ENCODE peak calls at places on chromosomes 6 and 20, in nine cellular contexts. T is PC-9, O is endodermal cell, Q is mucosa of descending colon, G is tibial nerve, M is thyroid gland, W is left ventricle myocardium inferior, L is A673, V is IMR-90. F is an unnamed sample. For H3K9me3, the result is how much of the 10 kb centered on the place peaks cover.

GRCh38 chr6:165641672-165642156 is 21.3 kb downstream of the PDE10A start:
- DNase-seq in T (no peak), O (no peak), Q (no peak), G (no peak), M (no peak), W (no peak), L (no peak), V (no peak), F (no peak)

GRCh38 chr6:169140986-169141495 is 112.6 kb downstream of the THBS2 start:
- DNase-seq in T (no peak), O (no peak), Q (no peak), G (no peak), M (no peak), W (no peak), L (no peak), V (no peak), F (no peak)

GRCh38 chr20:46277602-46278001 is 30.7 kb downstream of the CDH22 start:
- DNase-seq in T (no peak), O (no peak), Q (no peak), G (no peak), M (no peak), W (no peak), L (no peak), V (no peak), F (no peak)

GRCh38 chr6:89970072-89970471 is 75.8 kb downstream of the GJA10 start:
- DNase-seq in T (no peak), O (no peak), Q (no peak), G (no peak), M (no peak), W (peak), L (no peak), V (no peak), F (no peak)

GRCh38 chr20:48295445-48295903 is 510.2 kb upstream of the SULF2 start:
- DNase-seq in T (peak), O (peak), Q (no peak), G (peak), M (peak), W (no peak), L (peak), V (peak), F (no peak)

GRCh38 chr20:2399390-2399789 is 18.7 kb downstream of the TGM6 start:
- DNase-seq in T (no peak), O (no peak), Q (no peak), G (no peak), M (no peak), W (no peak), L (no peak), V (no peak), F (no peak)

GRCh38 chr20:44780226-44780625 is 30.1 kb downstream of the RIMS4 start:
- DNase-seq in T (peak), O (peak), Q (peak), G (no peak), M (peak), W (peak), L (peak), V (peak), F (no peak)

GRCh38 chr6:75220365-75220764 is 14.5 kb upstream of the COL12A1 start:
- DNase-seq in T (no peak), O (no peak), Q (no peak), G (no peak), M (no peak), W (no peak), L (no peak), V (peak), F (no peak)

GRCh38 chr6:24981385-24981758 is 45.6 kb upstream of the RIPOR2 start:
- DNase-seq in T (peak), O (peak), Q (no peak), G (no peak), M (no peak), W (no peak), L (peak), V (peak), F (no peak)

GRCh38 chr20:32157611-32158010 is 48.1 kb downstream of the TM9SF4 start:
- DNase-seq in T (no peak), O (no peak), Q (no peak), G (no peak), M (no peak), W (no peak), L (no peak), V (no peak), F (peak)

GRCh38 chr6:157304840-157305675 is 18.3 kb downstream of the TMEM242 start:
- DNase-seq in T (no peak), O (no peak), Q (peak), G (peak), M (no peak), W (no peak), L (no peak), V (peak), F (no peak)

GRCh38 chr6:4212588-4212987 is 77.2 kb upstream of the ECI2 start:
- DNase-seq in T (no peak), O (no peak), Q (no peak), G (peak), M (no peak), W (no peak), L (no peak), V (no peak), F (no peak)

GRCh38 chr6:168097621-168098430 is 18.8 kb upstream of the FRMD1 start:
- DNase-seq in T (no peak), O (no peak), Q (no peak), G (no peak), M (no peak), W (peak), L (no peak), V (no peak), F (no peak)

GRCh38 chr6:56278186-56278585 is 30.8 kb upstream of the COL21A1 start:
- DNase-seq in T (no peak), O (peak), Q (no peak), G (no peak), M (no peak), W (no peak), L (peak), V (no peak), F (no peak)

GRCh38 chr6:40874495-40874894 is 164.5 kb downstream of the UNC5CL start:
- DNase-seq in T (no peak), O (peak), Q (peak), G (no peak), M (no peak), W (no peak), L (peak), V (no peak), F (no peak)

GRCh38 chr6:33344771-33345697 is 27.5 kb upstream of the ZBTB22 start:
- DNase-seq in T (peak), O (peak), Q (peak), G (peak), M (peak), W (peak), L (peak), V (peak), F (peak)

GRCh38 chr6:37966801-37967200 is 147.3 kb downstream of the ZFAND3 start:
- DNase-seq in T (no peak), O (no peak), Q (no peak), G (no peak), M (no peak), W (no peak), L (no peak), V (no peak), F (no peak)
- H3K9me3 ChIP-seq in T (under half), O (under half), Q (under half), G (under half), M (under half), W (under half), L (under half), V (under half), F (under half)

GRCh38 chr20:25540273-25540672 is 45.1 kb downstream of the NINL start:
- DNase-seq in T (no peak), O (peak), Q (peak), G (no peak), M (no peak), W (peak), L (peak), V (no peak), F (no peak)
- TF ChIP-seq CTCF in T (peak), O (peak), Q (no peak), G (peak), M (no peak), W (peak), L (peak), V (peak), F (peak)

GRCh38 chr6:110357298-110357695 is 852 bp downstream of the METTL24 start:
- DNase-seq in T (no peak), O (no peak), Q (no peak), G (no peak), M (no peak), W (no peak), L (peak), V (no peak), F (no peak)

GRCh38 chr6:110359554-110359953 is 1.4 kb upstream of the METTL24 start:
- DNase-seq in T (no peak), O (no peak), Q (no peak), G (no peak), M (no peak), W (no peak), L (no peak), V (no peak), F (no peak)

GRCh38 chr6:110358536-110359148 is 493 bp upstream of the METTL24 start:
- DNase-seq in T (no peak), O (no peak), Q (no peak), G (no peak), M (no peak), W (no peak), L (no peak), V (no peak), F (no peak)

GRCh38 chr6:110356778-110357177 is 1.4 kb downstream of the METTL24 start:
- DNase-seq in T (no peak), O (peak), Q (no peak), G (no peak), M (no peak), W (no peak), L (peak), V (no peak), F (no peak)

DNA sequence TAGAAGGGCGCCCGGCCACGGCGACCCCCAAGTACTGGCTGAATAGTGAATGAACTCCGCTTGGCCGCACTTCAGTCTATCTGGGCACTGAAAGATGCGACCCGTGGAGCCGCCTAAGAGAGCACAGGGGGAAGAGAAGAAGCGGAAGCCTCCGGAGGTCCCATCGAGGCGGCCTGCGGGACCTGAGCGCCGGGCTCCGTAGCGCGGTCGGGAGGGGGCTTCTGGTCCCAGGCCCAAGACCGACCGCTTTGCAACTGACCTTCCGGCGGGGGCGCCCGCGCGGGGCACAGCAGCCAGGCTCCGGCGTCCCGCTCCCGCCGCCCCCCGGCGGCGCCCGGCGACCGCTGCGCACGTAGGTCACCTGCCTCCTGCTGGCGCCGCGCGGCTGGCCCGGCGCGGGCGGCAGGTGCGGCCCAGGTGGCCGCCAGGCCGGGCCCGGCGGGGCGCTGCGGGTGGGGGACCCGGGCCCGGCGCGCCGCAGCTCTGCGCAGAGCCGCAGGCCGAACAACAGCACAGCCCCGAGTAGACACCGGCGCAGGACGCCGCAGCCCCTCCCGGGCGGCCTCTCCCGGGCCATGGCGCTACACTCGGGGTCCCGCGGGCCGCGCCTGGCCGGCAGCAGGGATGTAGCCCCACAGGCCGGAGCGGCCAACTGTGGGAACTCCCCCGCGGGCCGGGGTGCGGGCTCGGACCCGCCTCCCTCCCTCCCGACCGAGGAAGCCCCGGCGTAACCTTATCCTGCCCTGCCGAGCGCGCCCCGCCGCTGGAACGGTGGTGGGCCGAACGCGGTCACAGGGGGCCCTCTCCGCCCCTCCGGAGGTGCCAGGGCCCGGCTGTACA is at the start of gene METTL24:
- DNase-seq in T (no peak), O (peak), Q (peak), G (no peak), M (peak), W (no peak), L (peak), V (no peak), F (no peak)
- H3K4me3 ChIP-seq in T (no peak), O (peak), Q (no peak), G (peak), M (peak), W (peak), L (peak), V (peak), F (peak)

GRCh38 chr20:21704408-21705385 is 767 bp upstream of the PAX1 start:
- DNase-seq in T (no peak), O (peak), Q (no peak), G (no peak), M (no peak), W (no peak), L (no peak), V (no peak), F (no peak)

GRCh38 chr20:21702553-21703467 is 2.7 kb upstream of the PAX1 start:
- DNase-seq in T (peak), O (peak), Q (peak), G (peak), M (peak), W (peak), L (peak), V (peak), F (peak)

GRCh38 chr20:21702001-21702400 is 3.5 kb upstream of the PAX1 start:
- DNase-seq in T (no peak), O (no peak), Q (no peak), G (no peak), M (no peak), W (no peak), L (no peak), V (no peak), F (no peak)

GRCh38 chr20:21705466-21706344 is at the start of gene PAX1:
- DNase-seq in T (no peak), O (peak), Q (no peak), G (no peak), M (no peak), W (no peak), L (peak), V (no peak), F (no peak)

GRCh38 chr20:21703740-21704407 is 1.6 kb upstream of the PAX1 start:
- DNase-seq in T (no peak), O (no peak), Q (no peak), G (no peak), M (no peak), W (no peak), L (no peak), V (no peak), F (no peak)
- H3K9me3 ChIP-seq in T (under half), O (under half), Q (under half), G (under half), M (under half), W (under half), L (under half), V (under half), F (under half)

GRCh38 chr6:54719633-54720032 is 126.9 kb upstream of the FAM83B start:
- DNase-seq in T (no peak), O (no peak), Q (no peak), G (no peak), M (no peak), W (no peak), L (peak), V (no peak), F (no peak)

GRCh38 chr6:54716869-54717268 is 129.7 kb upstream of the FAM83B start:
- DNase-seq in T (no peak), O (no peak), Q (no peak), G (no peak), M (no peak), W (no peak), L (no peak), V (peak), F (no peak)

GRCh38 chr6:54718541-54719023 is 128.0 kb upstream of the FAM83B start:
- DNase-seq in T (no peak), O (no peak), Q (peak), G (no peak), M (no peak), W (no peak), L (no peak), V (no peak), F (no peak)

GRCh38 chr6:54715990-54716389 is 130.6 kb upstream of the FAM83B start:
- DNase-seq in T (no peak), O (no peak), Q (no peak), G (no peak), M (no peak), W (no peak), L (no peak), V (no peak), F (no peak)

GRCh38 chr6:54717849-54718455 is 128.6 kb upstream of the FAM83B start:
- DNase-seq in T (peak), O (peak), Q (peak), G (peak), M (peak), W (no peak), L (peak), V (peak), F (no peak)
- TF ChIP-seq CTCF in T (peak), O (peak), Q (peak), G (peak), M (peak), W (peak), L (peak), V (peak), F (peak)

F was measured in upper lobe of right lung.